ENCODE peak calls at places on chromosome 3, in four cellular contexts. A is CD8-positive, alpha-beta T cell; F is effector memory CD4-positive, alpha-beta T cell; Y is breast epithelium. L is an unnamed sample.

GRCh38 chr3:30768703-30769550 is 125.5 kb downstream of the GADL1 start:
- DNase-seq in Y (peak; percentile 60), F (peak; percentile 52), A (peak; percentile 56), L (peak; percentile 45)

GRCh38 chr3:16028604-16029003 is 145.9 kb upstream of the GALNT15 start:
- DNase-seq in Y (no peak), F (no peak), A (no peak), L (no peak)

GRCh38 chr3:54846085-54846484 is 81.8 kb downstream of the LRTM1 start:
- DNase-seq in A (no peak), F (no peak), Y (no peak), L (no peak)

GRCh38 chr3:98779936-98780335 is 16.8 kb downstream of the ST3GAL6 start:
- DNase-seq in F (no peak), Y (no peak), A (no peak), L (no peak)

GRCh38 chr3:129618186-129618820 is 11.8 kb upstream of the PLXND1 start:
- DNase-seq in A (no peak), Y (no peak), F (no peak), L (no peak)

GRCh38 chr3:63745757-63746156 is 73.3 kb upstream of the C3orf49 start:
- DNase-seq in F (no peak), Y (no peak), A (no peak), L (no peak)

GRCh38 chr3:46516521-46516920 is 18.7 kb downstream of the RTP3 start:
- DNase-seq in A (no peak), F (no peak), Y (no peak), L (no peak)

GRCh38 chr3:63386568-63386967 is 108.5 kb downstream of the SYNPR start:
- DNase-seq in A (no peak), F (no peak), Y (no peak), L (no peak)

GRCh38 chr3:98449606-98450193 is 13.3 kb upstream of the OR5K1 start:
- DNase-seq in F (no peak), Y (no peak), A (no peak), L (no peak)

GRCh38 chr3:47434849-47435248 is 40.9 kb downstream of the SCAP start:
- DNase-seq in Y (no peak), A (no peak), F (no peak), L (no peak)

GRCh38 chr3:133775835-133776234 is 29.6 kb downstream of the TF start:
- DNase-seq in F (no peak), A (no peak), Y (no peak), L (no peak)

GRCh38 chr3:161148832-161149475 is 43.8 kb upstream of the B3GALNT1 start:
- DNase-seq in F (no peak), A (no peak), Y (no peak), L (no peak)

GRCh38 chr3:27224197-27224596 is 145.0 kb downstream of the NEK10 start:
- DNase-seq in A (no peak), Y (no peak), F (no peak), L (no peak)

GRCh38 chr3:112746675-112747276 is 99.9 kb downstream of the CD200R1L start:
- DNase-seq in F (no peak), A (no peak), Y (no peak), L (no peak)

GRCh38 chr3:40780801-40781406 is 256.1 kb downstream of the ZNF621 start:
- DNase-seq in A (no peak), Y (peak; percentile 67), F (no peak), L (no peak)

GRCh38 chr3:195119461-195120198 is 151.3 kb downstream of the XXYLT1 start:
- DNase-seq in F (no peak), A (no peak), Y (no peak), L (no peak)

GRCh38 chr3:49805884-49806701 is 3.0 kb downstream of the INKA1 start:
- DNase-seq in F (no peak), A (no peak), Y (no peak), L (no peak)

GRCh38 chr3:107082527-107082926 is 294.7 kb upstream of the CCDC54 start:
- DNase-seq in Y (no peak), A (no peak), F (no peak), L (no peak)

GRCh38 chr3:133938770-133939495 is 43.3 kb upstream of the RAB6B start:
- DNase-seq in F (no peak), Y (no peak), A (no peak), L (no peak)

GRCh38 chr3:132568427-132568826 is 28.6 kb upstream of the ACKR4 start:
- DNase-seq in F (no peak), Y (no peak), A (no peak), L (no peak)

GRCh38 chr3:37457392-37458065 is 283.1 kb upstream of the LRRFIP2 start:
- DNase-seq in A (no peak), Y (no peak), F (no peak), L (no peak)

GRCh38 chr3:150253622-150254021 is 154.5 kb upstream of the TSC22D2 start:
- DNase-seq in F (no peak), Y (no peak), A (no peak), L (peak; percentile 12)

GRCh38 chr3:98901032-98901464 is 447 bp downstream of the DCBLD2 start:
- DNase-seq in Y (no peak), A (no peak), F (no peak), L (peak; percentile 40)

GRCh38 chr3:179898024-179898423 is 138.7 kb downstream of the PEX5L start:
- DNase-seq in Y (no peak), A (no peak), F (no peak), L (peak; percentile 3)